ENCODE peak calls at places on chromosomes 1 and 21, in six cellular contexts. Y, L, R, P, T and J are unnamed samples.

GRCh38 chr1:31095298-31095981 is 29.9 kb upstream of the PUM1 start:
- DNase-seq in T (no peak), L (no peak), R (no peak), Y (no peak), P (no peak), J (no peak)

GRCh38 chr21:30434033-30434631 is 4.1 kb downstream of the KRTAP13-4 start:
- DNase-seq in R (no peak), Y (peak), L (peak), T (peak), P (no peak), J (no peak)

GRCh38 chr1:51736702-51737101 is 119.8 kb downstream of the OSBPL9 start:
- DNase-seq in Y (peak), T (peak), L (no peak), P (no peak), R (peak), J (no peak)

GRCh38 chr1:162400790-162401189 is 11.1 kb downstream of the SH2D1B start:
- DNase-seq in P (no peak), L (no peak), Y (no peak), R (no peak), T (no peak), J (no peak)

GRCh38 chr1:218585565-218586184 is 240.5 kb downstream of the TGFB2 start:
- DNase-seq in Y (no peak), L (peak), P (peak), R (no peak), T (no peak), J (no peak)

GRCh38 chr1:2195785-2196184 is 1.2 kb upstream of the FAAP20 start:
- DNase-seq in R (no peak), Y (no peak), L (no peak), T (no peak), P (peak), J (no peak)

GRCh38 chr1:82015444-82015843 is 214.7 kb downstream of the ADGRL2 start:
- DNase-seq in P (no peak), L (no peak), R (no peak), Y (no peak), T (no peak), J (no peak)

GRCh38 chr1:37069406-37069805 is 35.1 kb upstream of the GRIK3 start:
- DNase-seq in P (no peak), R (no peak), T (no peak), Y (no peak), L (no peak), J (no peak)

GRCh38 chr1:29236993-29237905 is 927 bp downstream of the PTPRU start:
- DNase-seq in R (peak), Y (no peak), L (no peak), T (peak), P (peak), J (peak)

GRCh38 chr1:60066001-60066400 is 7.6 kb downstream of the C1orf87 start:
- DNase-seq in P (no peak), Y (no peak), L (no peak), T (peak), R (no peak), J (no peak)

GRCh38 chr1:112955678-112956502 is at the start of gene SLC16A1:
- DNase-seq in L (peak), T (peak), R (peak), Y (peak), P (peak), J (peak)
- TF ChIP-seq CTCF in L (peak), T (no peak), R (peak), Y (no peak), P (peak), J (no peak)

GRCh38 chr1:230568676-230569075 is 73.6 kb upstream of the COG2 start:
- DNase-seq in Y (no peak), R (no peak), L (no peak), P (no peak), T (no peak), J (no peak)

GRCh38 chr1:230566481-230566880 is 75.8 kb upstream of the COG2 start:
- DNase-seq in P (no peak), R (no peak), L (no peak), T (no peak), Y (no peak), J (no peak)

GRCh38 chr1:230569201-230569600 is 73.1 kb upstream of the COG2 start:
- DNase-seq in P (no peak), Y (no peak), L (no peak), T (no peak), R (no peak), J (no peak)

GRCh38 chr1:230570724-230571390 is 71.4 kb upstream of the COG2 start:
- DNase-seq in Y (no peak), L (no peak), R (no peak), T (peak), P (no peak), J (no peak)

GRCh38 chr1:230568008-230568407 is 74.3 kb upstream of the COG2 start:
- DNase-seq in L (peak), R (no peak), Y (no peak), T (peak), P (no peak), J (no peak)
- TF ChIP-seq CTCF in L (peak), R (no peak), Y (peak), T (no peak), P (peak), J (no peak)

DNA sequence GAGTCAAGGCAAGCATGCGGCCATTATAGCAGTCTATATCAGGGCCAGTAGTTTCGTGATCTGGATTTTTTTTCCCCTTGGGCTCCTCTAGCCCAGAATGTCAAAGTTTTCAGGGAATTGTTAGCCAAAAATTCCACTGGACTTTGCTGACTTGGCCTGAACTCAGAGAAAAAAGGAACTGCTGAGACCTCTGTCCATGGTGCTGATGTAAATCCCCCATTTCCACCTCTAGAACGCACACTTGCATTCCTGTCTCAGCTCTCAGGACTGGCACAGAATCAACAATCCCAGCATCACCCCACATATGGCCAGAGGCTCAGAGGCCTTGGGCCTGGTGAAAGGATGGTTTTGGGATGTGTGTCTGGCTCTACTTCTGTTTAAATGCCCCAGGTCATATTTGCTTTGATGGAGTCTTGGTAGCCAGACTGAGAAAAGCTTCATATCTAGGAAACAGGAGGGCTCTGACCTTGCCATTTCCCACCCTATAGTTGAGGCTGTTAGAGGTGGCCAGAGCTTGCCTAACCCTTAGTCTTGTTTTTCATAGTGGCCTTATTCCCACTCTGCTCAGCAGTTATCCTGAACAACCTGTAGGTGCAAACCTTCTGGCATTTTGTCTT is 16.9 kb upstream of the EFCAB14 start:
- DNase-seq in P (no peak), L (peak), T (peak), Y (peak), R (no peak), J (no peak)
- TF ChIP-seq CTCF in P (peak), L (peak), T (peak), Y (peak), R (no peak), J (no peak)

DNA sequence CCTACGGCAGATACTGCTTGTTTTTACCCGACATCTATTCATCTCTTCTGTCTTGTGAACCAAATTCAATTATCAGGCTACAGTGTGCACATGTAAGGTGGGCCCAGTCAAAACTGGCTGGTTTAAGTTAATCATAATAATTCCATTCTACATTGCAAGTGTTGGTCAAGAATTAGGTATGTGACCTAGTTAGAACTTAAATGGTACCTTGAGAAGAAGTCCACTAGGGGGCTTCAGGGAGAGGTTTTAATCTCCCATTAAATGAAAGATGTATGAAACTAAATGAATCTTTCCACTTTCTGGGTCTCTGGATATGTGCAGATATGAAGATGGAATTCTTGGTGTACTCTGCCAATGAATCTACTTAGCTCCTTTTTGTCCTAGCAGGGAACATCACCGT is 187.1 kb downstream of the CDC42BPA start:
- DNase-seq in T (peak), Y (peak), P (no peak), R (no peak), L (no peak), J (no peak)
- TF ChIP-seq CTCF in T (peak), Y (peak), P (no peak), R (peak), L (peak), J (no peak)

GRCh38 chr1:190619724-190620123 is 142.1 kb upstream of the BRINP3 start:
- DNase-seq in R (no peak), L (no peak), Y (no peak), P (no peak), T (no peak), J (no peak)

GRCh38 chr1:190615818-190616217 is 138.2 kb upstream of the BRINP3 start:
- DNase-seq in T (no peak), L (peak), Y (no peak), P (no peak), R (no peak), J (no peak)
- TF ChIP-seq CTCF in T (peak), L (peak), Y (no peak), P (no peak), R (no peak), J (no peak)

GRCh38 chr1:109253803-109254620 is 4.7 kb downstream of the CELSR2 start:
- DNase-seq in T (no peak), Y (no peak), P (peak), R (no peak), L (no peak), J (no peak)
- TF ChIP-seq CTCF in T (no peak), Y (no peak), P (no peak), R (no peak), L (no peak), J (no peak)